ENCODE peak calls at places on chromosome 2, in four cellular contexts. One of them, this sample, is unnamed.

GRCh38 chr2:143463717-143464116 is 334.5 kb downstream of the ARHGAP15 start:
- DNase-seq in activated T-helper 1 cell treated with anti-CD3 and anti-CD28 coated beads, Interleukin-2, amount 50 U/mL, for 16 hours: no peak
- DNase-seq in GM10248: no peak
- DNase-seq in endothelial cell: no peak
- DNase-seq in this sample: no peak

GRCh38 chr2:138713069-138713496 is 67.1 kb downstream of the NXPH2 start:
- DNase-seq in activated T-helper 1 cell treated with anti-CD3 and anti-CD28 coated beads, Interleukin-2, amount 50 U/mL, for 16 hours: no peak
- DNase-seq in GM10248: no peak
- DNase-seq in endothelial cell: no peak
- DNase-seq in this sample: no peak

GRCh38 chr2:7599462-7600258 is 682.4 kb downstream of the RNF144A start:
- DNase-seq in activated T-helper 1 cell treated with anti-CD3 and anti-CD28 coated beads, Interleukin-2, amount 50 U/mL, for 16 hours: no peak
- DNase-seq in GM10248: no peak
- DNase-seq in endothelial cell: no peak
- DNase-seq in this sample: no peak

GRCh38 chr2:57962861-57963260 is 83.7 kb upstream of the VRK2 start:
- DNase-seq in activated T-helper 1 cell treated with anti-CD3 and anti-CD28 coated beads, Interleukin-2, amount 50 U/mL, for 16 hours: no peak
- DNase-seq in GM10248: no peak
- DNase-seq in endothelial cell: no peak
- DNase-seq in this sample: peak; percentile 2

GRCh38 chr2:219287569-219288265 is 8.6 kb downstream of the DNAJB2 start:
- DNase-seq in activated T-helper 1 cell treated with anti-CD3 and anti-CD28 coated beads, Interleukin-2, amount 50 U/mL, for 16 hours: no peak
- DNase-seq in GM10248: no peak
- DNase-seq in endothelial cell: no peak
- DNase-seq in this sample: no peak

GRCh38 chr2:239673641-239674040 is 272.8 kb upstream of the HDAC4 start:
- DNase-seq in activated T-helper 1 cell treated with anti-CD3 and anti-CD28 coated beads, Interleukin-2, amount 50 U/mL, for 16 hours: no peak
- DNase-seq in GM10248: no peak
- DNase-seq in endothelial cell: no peak
- DNase-seq in this sample: no peak

GRCh38 chr2:176001281-176001902 is 675 bp downstream of the LNPK start:
- DNase-seq in activated T-helper 1 cell treated with anti-CD3 and anti-CD28 coated beads, Interleukin-2, amount 50 U/mL, for 16 hours: no peak
- DNase-seq in GM10248: peak; percentile 48
- DNase-seq in endothelial cell: peak; percentile 15
- DNase-seq in this sample: peak; percentile 49

GRCh38 chr2:206160807-206161179 is 1.1 kb downstream of the EEF1B2 start:
- DNase-seq in activated T-helper 1 cell treated with anti-CD3 and anti-CD28 coated beads, Interleukin-2, amount 50 U/mL, for 16 hours: no peak
- DNase-seq in GM10248: no peak
- DNase-seq in endothelial cell: no peak
- DNase-seq in this sample: no peak

GRCh38 chr2:39571197-39571731 is 94.5 kb upstream of the TMEM178A start:
- DNase-seq in activated T-helper 1 cell treated with anti-CD3 and anti-CD28 coated beads, Interleukin-2, amount 50 U/mL, for 16 hours: no peak
- DNase-seq in GM10248: no peak
- DNase-seq in endothelial cell: no peak
- DNase-seq in this sample: no peak

This sample was measured in GM23338.